ENCODE peak calls at places on chromosomes 5 and 9, in ten cellular contexts. One of them, this sample, is unnamed.
A peak's percentile ranks its signal among the peaks of the same experiment; 100 is the strongest.

GRCh38 chr5:76867827-76868693 is 18.2 kb downstream of the S100Z start:
- DNase-seq in HepG2: peak; percentile 47
- DNase-seq in stomach: peak; percentile 73
- DNase-seq in HCT116: peak; percentile 63
- DNase-seq in suprapubic skin: no peak
- DNase-seq in K562: peak; percentile 76
- DNase-seq in transverse colon: peak; percentile 70
- DNase-seq in breast epithelium: no peak
- DNase-seq in prostate gland: peak; percentile 42
- DNase-seq in spleen: no peak
- DNase-seq in this sample: no peak

GRCh38 chr9:21324040-21324439 is 11.2 kb downstream of the KLHL9 start:
- DNase-seq in transverse colon: no peak
- DNase-seq in stomach: no peak
- DNase-seq in HCT116: no peak
- DNase-seq in suprapubic skin: no peak
- DNase-seq in K562: no peak
- DNase-seq in breast epithelium: no peak
- DNase-seq in spleen: no peak
- DNase-seq in HepG2: no peak
- DNase-seq in prostate gland: no peak
- DNase-seq in this sample: peak; percentile 11

GRCh38 chr5:59519338-59519737 is 374.2 kb downstream of the PDE4D start:
- DNase-seq in HCT116: no peak
- DNase-seq in spleen: no peak
- DNase-seq in breast epithelium: no peak
- DNase-seq in HepG2: no peak
- DNase-seq in prostate gland: no peak
- DNase-seq in transverse colon: no peak
- DNase-seq in K562: no peak
- DNase-seq in stomach: no peak
- DNase-seq in suprapubic skin: no peak
- DNase-seq in this sample: no peak

GRCh38 chr5:143434261-143435206 is 31.0 kb upstream of the NR3C1 start:
- DNase-seq in transverse colon: no peak
- DNase-seq in stomach: peak; percentile 28
- DNase-seq in K562: no peak
- DNase-seq in HCT116: no peak
- DNase-seq in breast epithelium: no peak
- DNase-seq in prostate gland: no peak
- DNase-seq in suprapubic skin: no peak
- DNase-seq in HepG2: no peak
- DNase-seq in spleen: peak; percentile 78
- DNase-seq in this sample: peak; percentile 8

GRCh38 chr5:34494111-34494755 is 161.9 kb upstream of the RAI14 start:
- DNase-seq in suprapubic skin: no peak
- DNase-seq in breast epithelium: no peak
- DNase-seq in HepG2: no peak
- DNase-seq in prostate gland: no peak
- DNase-seq in K562: no peak
- DNase-seq in stomach: no peak
- DNase-seq in HCT116: no peak
- DNase-seq in spleen: no peak
- DNase-seq in transverse colon: no peak
- DNase-seq in this sample: no peak

GRCh38 chr9:135130266-135130976 is 43.0 kb downstream of the OLFM1 start:
- DNase-seq in stomach: peak; percentile 59
- DNase-seq in prostate gland: no peak
- DNase-seq in HepG2: no peak
- DNase-seq in transverse colon: peak; percentile 43
- DNase-seq in breast epithelium: no peak
- DNase-seq in HCT116: peak; percentile 63
- DNase-seq in spleen: no peak
- DNase-seq in K562: peak; percentile 47
- DNase-seq in suprapubic skin: no peak
- DNase-seq in this sample: no peak

GRCh38 chr5:83494102-83494620 is 22.6 kb downstream of the VCAN start:
- DNase-seq in K562: no peak
- DNase-seq in prostate gland: no peak
- DNase-seq in breast epithelium: no peak
- DNase-seq in HepG2: no peak
- DNase-seq in spleen: no peak
- DNase-seq in stomach: no peak
- DNase-seq in suprapubic skin: no peak
- DNase-seq in HCT116: no peak
- DNase-seq in transverse colon: no peak
- DNase-seq in this sample: no peak

GRCh38 chr9:35798658-35799366 is 7.4 kb downstream of the NPR2 start:
- DNase-seq in prostate gland: no peak
- DNase-seq in breast epithelium: no peak
- DNase-seq in K562: peak; percentile 73
- DNase-seq in spleen: no peak
- DNase-seq in HCT116: no peak
- DNase-seq in transverse colon: no peak
- DNase-seq in HepG2: peak; percentile 25
- DNase-seq in stomach: no peak
- DNase-seq in suprapubic skin: no peak
- DNase-seq in this sample: no peak

GRCh38 chr9:111937781-111938426 is 41.3 kb downstream of the UGCG start:
- DNase-seq in spleen: peak; percentile 81
- DNase-seq in breast epithelium: no peak
- DNase-seq in suprapubic skin: no peak
- DNase-seq in HepG2: no peak
- DNase-seq in transverse colon: peak; percentile 51
- DNase-seq in stomach: no peak
- DNase-seq in K562: peak; percentile 14
- DNase-seq in prostate gland: no peak
- DNase-seq in HCT116: no peak
- DNase-seq in this sample: no peak
- TF ChIP-seq POLR2AphosphoS5 in spleen: peak; percentile 82
- TF ChIP-seq POLR2AphosphoS5 in breast epithelium: no peak
- TF ChIP-seq POLR2AphosphoS5 in suprapubic skin: no peak
- TF ChIP-seq POLR2AphosphoS5 in HepG2: no peak
- TF ChIP-seq POLR2AphosphoS5 in transverse colon: no peak
- TF ChIP-seq POLR2AphosphoS5 in stomach: no peak
- TF ChIP-seq POLR2AphosphoS5 in K562: no peak
- TF ChIP-seq POLR2AphosphoS5 in prostate gland: no peak
- TF ChIP-seq POLR2AphosphoS5 in HCT116: no peak
- TF ChIP-seq POLR2AphosphoS5 in this sample: no peak

DNA sequence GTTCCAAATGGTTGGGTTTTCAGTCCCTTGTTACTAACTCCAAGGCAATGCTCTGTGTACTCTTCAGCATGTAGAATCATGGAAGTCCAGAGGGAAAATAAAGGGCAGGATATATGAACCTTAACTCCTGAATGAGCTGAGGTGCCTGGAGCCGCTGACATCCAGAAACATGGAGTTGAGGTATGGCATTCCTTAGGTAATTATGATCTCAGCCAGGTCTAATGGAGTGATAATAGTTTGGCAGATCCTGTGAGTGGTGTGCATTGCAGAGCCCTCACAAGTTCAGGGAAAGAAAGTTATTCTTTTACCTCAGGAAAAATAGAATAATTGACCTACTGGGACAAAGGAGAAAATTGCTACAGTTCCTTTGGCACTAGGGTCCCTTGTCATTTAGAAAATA is 369.1 kb downstream of the ZNF608 start:
- DNase-seq in breast epithelium: no peak
- DNase-seq in K562: no peak
- DNase-seq in HCT116: no peak
- DNase-seq in stomach: no peak
- DNase-seq in spleen: no peak
- DNase-seq in transverse colon: no peak
- DNase-seq in suprapubic skin: no peak
- DNase-seq in HepG2: no peak
- DNase-seq in prostate gland: no peak
- DNase-seq in this sample: no peak
- H3K27ac ChIP-seq in breast epithelium: no peak overlapping the region
- H3K27ac ChIP-seq in K562: no peak overlapping the region
- H3K27ac ChIP-seq in HCT116: no peak overlapping the region
- H3K27ac ChIP-seq in stomach: no peak overlapping the region
- H3K27ac ChIP-seq in spleen: no peak overlapping the region
- H3K27ac ChIP-seq in transverse colon: no peak overlapping the region
- H3K27ac ChIP-seq in suprapubic skin: no peak overlapping the region
- H3K27ac ChIP-seq in HepG2: no peak overlapping the region
- H3K27ac ChIP-seq in prostate gland: no peak overlapping the region
- H3K27ac ChIP-seq in this sample: no peak overlapping the region

GRCh38 chr5:91166040-91166807 is 216.9 kb downstream of the ARRDC3 start:
- DNase-seq in breast epithelium: no peak
- DNase-seq in stomach: no peak
- DNase-seq in HepG2: no peak
- DNase-seq in K562: no peak
- DNase-seq in spleen: no peak
- DNase-seq in prostate gland: no peak
- DNase-seq in transverse colon: no peak
- DNase-seq in HCT116: no peak
- DNase-seq in suprapubic skin: no peak
- DNase-seq in this sample: no peak

GRCh38 chr5:91164424-91164823 is 218.7 kb downstream of the ARRDC3 start:
- DNase-seq in spleen: no peak
- DNase-seq in HCT116: no peak
- DNase-seq in K562: no peak
- DNase-seq in transverse colon: no peak
- DNase-seq in suprapubic skin: no peak
- DNase-seq in breast epithelium: no peak
- DNase-seq in HepG2: no peak
- DNase-seq in prostate gland: no peak
- DNase-seq in stomach: no peak
- DNase-seq in this sample: no peak

GRCh38 chr5:91160751-91161285 is 222.3 kb downstream of the ARRDC3 start:
- DNase-seq in stomach: no peak
- DNase-seq in K562: no peak
- DNase-seq in suprapubic skin: no peak
- DNase-seq in HepG2: no peak
- DNase-seq in prostate gland: no peak
- DNase-seq in HCT116: no peak
- DNase-seq in breast epithelium: no peak
- DNase-seq in transverse colon: no peak
- DNase-seq in spleen: no peak
- DNase-seq in this sample: no peak

GRCh38 chr5:91159647-91160046 is 223.5 kb downstream of the ARRDC3 start:
- DNase-seq in breast epithelium: no peak
- DNase-seq in transverse colon: no peak
- DNase-seq in HCT116: no peak
- DNase-seq in prostate gland: no peak
- DNase-seq in K562: no peak
- DNase-seq in suprapubic skin: no peak
- DNase-seq in spleen: no peak
- DNase-seq in HepG2: no peak
- DNase-seq in stomach: no peak
- DNase-seq in this sample: no peak

DNA sequence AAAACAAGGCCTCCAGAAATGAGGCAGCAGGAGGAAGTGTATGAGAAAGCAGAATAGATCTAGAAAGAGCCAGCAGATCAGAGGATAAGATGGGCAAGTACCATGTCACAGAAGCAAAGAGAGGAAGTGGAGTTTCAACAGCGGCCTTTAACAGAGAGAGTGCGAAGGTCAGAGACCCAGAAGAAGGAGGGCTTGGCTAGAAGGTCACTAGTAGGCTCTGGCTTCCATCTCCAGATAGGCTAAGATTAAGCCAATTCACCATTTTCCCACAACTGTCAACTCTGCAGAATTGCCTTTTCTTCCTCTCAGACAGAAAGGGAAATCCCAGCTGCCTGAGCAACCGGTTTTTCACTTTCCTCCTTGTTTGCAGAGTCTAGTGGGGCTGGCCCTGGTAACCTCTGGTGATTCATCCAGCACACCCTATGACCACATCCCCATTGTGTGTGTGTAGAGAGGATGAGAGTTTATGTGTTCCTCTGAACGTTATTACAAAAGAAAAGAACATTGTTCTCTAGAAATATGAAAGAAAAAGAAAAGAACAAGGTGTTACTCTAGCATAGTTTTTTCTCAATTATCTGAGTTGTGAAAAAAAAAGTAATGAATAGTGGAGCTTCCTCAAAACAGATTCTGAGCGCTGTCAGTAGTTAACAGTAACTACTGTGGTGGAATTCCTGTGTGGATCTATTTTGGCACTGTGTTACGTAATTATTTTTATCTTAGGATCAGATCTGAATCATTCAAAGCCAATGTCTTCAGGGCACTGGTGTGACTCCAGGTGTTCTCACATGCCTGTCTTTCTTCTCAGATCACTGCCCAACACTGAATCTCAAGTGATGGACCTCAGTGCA is 220.4 kb downstream of the ARRDC3 start:
- DNase-seq in suprapubic skin: no peak
- DNase-seq in K562: peak; percentile 13
- DNase-seq in HCT116: peak; percentile 51
- DNase-seq in spleen: peak; percentile 82
- DNase-seq in HepG2: peak; percentile 48
- DNase-seq in transverse colon: peak; percentile 79
- DNase-seq in prostate gland: peak; percentile 87
- DNase-seq in stomach: peak; percentile 75
- DNase-seq in breast epithelium: peak; percentile 62
- DNase-seq in this sample: peak; percentile 69
- H3K4me3 ChIP-seq in suprapubic skin: no peak overlapping the region
- H3K4me3 ChIP-seq in K562: no peak overlapping the region
- H3K4me3 ChIP-seq in HCT116: no peak overlapping the region
- H3K4me3 ChIP-seq in spleen: no peak overlapping the region
- H3K4me3 ChIP-seq in HepG2: no peak overlapping the region
- H3K4me3 ChIP-seq in transverse colon: no peak overlapping the region
- H3K4me3 ChIP-seq in prostate gland: no peak overlapping the region
- H3K4me3 ChIP-seq in stomach: no peak overlapping the region
- H3K4me3 ChIP-seq in breast epithelium: no peak overlapping the region
- H3K4me3 ChIP-seq in this sample: no peak overlapping the region

GRCh38 chr5:68267044-68267443 is 51.5 kb downstream of the PIK3R1 start:
- DNase-seq in spleen: no peak
- DNase-seq in HepG2: no peak
- DNase-seq in K562: no peak
- DNase-seq in stomach: no peak
- DNase-seq in prostate gland: no peak
- DNase-seq in transverse colon: no peak
- DNase-seq in HCT116: no peak
- DNase-seq in breast epithelium: no peak
- DNase-seq in suprapubic skin: no peak
- DNase-seq in this sample: no peak

GRCh38 chr5:68265347-68265746 is 49.8 kb downstream of the PIK3R1 start:
- DNase-seq in HepG2: no peak
- DNase-seq in breast epithelium: no peak
- DNase-seq in suprapubic skin: no peak
- DNase-seq in prostate gland: no peak
- DNase-seq in spleen: no peak
- DNase-seq in K562: no peak
- DNase-seq in transverse colon: no peak
- DNase-seq in stomach: no peak
- DNase-seq in HCT116: no peak
- DNase-seq in this sample: no peak

GRCh38 chr5:68265822-68266395 is 50.4 kb downstream of the PIK3R1 start:
- DNase-seq in prostate gland: no peak
- DNase-seq in breast epithelium: no peak
- DNase-seq in HepG2: no peak
- DNase-seq in transverse colon: no peak
- DNase-seq in stomach: no peak
- DNase-seq in HCT116: no peak
- DNase-seq in suprapubic skin: no peak
- DNase-seq in K562: no peak
- DNase-seq in spleen: no peak
- DNase-seq in this sample: no peak

GRCh38 chr5:68266457-68266856 is 50.9 kb downstream of the PIK3R1 start:
- DNase-seq in spleen: no peak
- DNase-seq in breast epithelium: no peak
- DNase-seq in HCT116: no peak
- DNase-seq in HepG2: no peak
- DNase-seq in suprapubic skin: no peak
- DNase-seq in K562: no peak
- DNase-seq in transverse colon: no peak
- DNase-seq in prostate gland: no peak
- DNase-seq in stomach: no peak
- DNase-seq in this sample: no peak

DNA sequence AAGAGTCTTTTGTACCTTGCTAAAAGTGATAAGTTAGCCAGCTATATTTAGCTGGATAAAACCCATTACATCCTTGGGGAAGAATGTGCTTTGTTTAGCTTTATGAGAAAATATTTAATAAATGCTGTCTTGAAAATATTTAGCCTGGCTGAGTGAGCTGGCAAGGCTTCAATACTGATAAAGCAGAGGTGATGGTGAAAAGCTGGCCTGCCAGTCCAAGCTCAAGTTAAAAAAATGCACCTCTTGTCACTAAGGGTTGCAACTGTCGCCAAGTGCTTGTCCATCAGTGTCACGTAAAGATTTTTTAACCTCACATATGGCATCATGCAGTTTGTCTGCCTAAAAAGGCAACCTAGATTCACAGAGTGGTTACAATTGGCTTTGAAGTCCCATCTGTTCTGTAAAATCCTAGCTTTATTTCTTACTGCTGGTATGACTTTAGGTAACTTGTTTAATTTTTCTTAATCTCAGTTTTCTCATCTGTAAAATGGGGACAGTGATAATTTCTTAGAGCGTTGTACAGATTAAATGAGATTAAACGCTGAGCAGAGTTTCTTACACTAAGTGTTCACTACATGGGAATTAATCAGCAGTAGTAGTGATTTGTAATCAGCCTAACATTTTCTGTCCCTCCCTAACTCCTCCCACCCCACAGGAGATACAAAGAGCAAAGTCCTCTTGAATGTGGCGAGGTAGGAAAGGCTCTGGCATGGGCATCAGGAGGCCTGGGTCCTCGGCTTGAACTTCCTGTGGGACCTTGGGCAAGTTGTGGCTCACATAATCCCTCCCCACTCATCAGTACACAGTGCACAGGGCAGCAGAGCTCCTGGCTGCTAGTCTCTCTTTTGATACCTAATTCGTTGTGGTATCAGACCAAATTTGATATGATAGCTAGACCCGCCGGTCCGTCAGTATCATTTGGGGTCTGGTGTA is 48.7 kb downstream of the PIK3R1 start:
- DNase-seq in spleen: no peak
- DNase-seq in stomach: no peak
- DNase-seq in suprapubic skin: no peak
- DNase-seq in HepG2: peak; percentile 86
- DNase-seq in HCT116: no peak
- DNase-seq in transverse colon: no peak
- DNase-seq in K562: no peak
- DNase-seq in breast epithelium: no peak
- DNase-seq in prostate gland: no peak
- DNase-seq in this sample: no peak
- TF ChIP-seq POLR2AphosphoS5 in spleen: no peak
- TF ChIP-seq POLR2AphosphoS5 in stomach: no peak
- TF ChIP-seq POLR2AphosphoS5 in suprapubic skin: no peak
- TF ChIP-seq POLR2AphosphoS5 in HepG2: no peak
- TF ChIP-seq POLR2AphosphoS5 in HCT116: no peak
- TF ChIP-seq POLR2AphosphoS5 in transverse colon: peak; percentile 7
- TF ChIP-seq POLR2AphosphoS5 in K562: no peak
- TF ChIP-seq POLR2AphosphoS5 in breast epithelium: no peak
- TF ChIP-seq POLR2AphosphoS5 in prostate gland: no peak
- TF ChIP-seq POLR2AphosphoS5 in this sample: no peak